ENCODE peak calls at places on chromosomes 12 and 14, in eight cellular contexts. N, Z, H, M, Q, B, K and A are unnamed samples.

GRCh38 chr14:77043177-77043983 is 14.9 kb upstream of the IRF2BPL start:
- DNase-seq in H (no peak), Z (peak; percentile 88), Q (peak; percentile 89), M (no peak), N (no peak), K (peak; percentile 33), B (peak; percentile 91), A (peak; percentile 90)

GRCh38 chr14:64835431-64835830 is 44.3 kb downstream of the SPTB start:
- DNase-seq in Q (no peak), Z (no peak), H (no peak), M (no peak), B (no peak), K (no peak), N (no peak), A (no peak)

GRCh38 chr14:101600336-101600890 is 39.1 kb downstream of the DIO3 start:
- DNase-seq in K (no peak), H (no peak), N (no peak), M (no peak), Q (no peak), Z (no peak), B (no peak), A (no peak)

GRCh38 chr14:73424453-73424852 is 33.9 kb downstream of the NUMB start:
- DNase-seq in H (no peak), M (no peak), Z (no peak), K (peak; percentile 88), N (no peak), Q (no peak), B (peak; percentile 36), A (no peak)

GRCh38 chr12:106033161-106033675 is 105.5 kb downstream of the NUAK1 start:
- DNase-seq in B (no peak), Q (no peak), K (no peak), H (no peak), M (no peak), Z (no peak), N (no peak), A (no peak)

GRCh38 chr12:56905852-56906251 is 28.4 kb downstream of the SDR9C7 start:
- DNase-seq in K (no peak), M (no peak), H (no peak), N (no peak), Q (no peak), Z (no peak), B (no peak), A (no peak)

GRCh38 chr12:7970475-7971252 is 34.7 kb upstream of the SLC2A3 start:
- DNase-seq in H (peak; percentile 79), B (peak; percentile 94), N (peak; percentile 52), Z (peak; percentile 89), M (peak; percentile 93), K (peak; percentile 94), Q (no peak), A (peak; percentile 96)

GRCh38 chr12:128792398-128792797 is 31.4 kb downstream of the SLC15A4 start:
- DNase-seq in B (no peak), N (no peak), M (no peak), Q (no peak), H (no peak), Z (no peak), K (no peak), A (no peak)

GRCh38 chr12:125643055-125643454 is 577.8 kb downstream of the AACS start:
- DNase-seq in N (no peak), H (no peak), Q (no peak), Z (no peak), K (no peak), M (no peak), B (no peak), A (no peak)

GRCh38 chr12:42237052-42237852 is 796 bp downstream of the YAF2 start:
- DNase-seq in H (peak; percentile 54), M (peak; percentile 84), N (peak; percentile 33), K (peak; percentile 68), Q (peak; percentile 67), Z (peak; percentile 72), B (peak; percentile 75), A (peak; percentile 21)
- TF ChIP-seq CTCF in H (peak; percentile 56), M (peak; percentile 44), N (no peak), K (peak; percentile 53), Q (peak; percentile 67), Z (peak; percentile 42), B (peak; percentile 45), A (peak; percentile 40)

DNA sequence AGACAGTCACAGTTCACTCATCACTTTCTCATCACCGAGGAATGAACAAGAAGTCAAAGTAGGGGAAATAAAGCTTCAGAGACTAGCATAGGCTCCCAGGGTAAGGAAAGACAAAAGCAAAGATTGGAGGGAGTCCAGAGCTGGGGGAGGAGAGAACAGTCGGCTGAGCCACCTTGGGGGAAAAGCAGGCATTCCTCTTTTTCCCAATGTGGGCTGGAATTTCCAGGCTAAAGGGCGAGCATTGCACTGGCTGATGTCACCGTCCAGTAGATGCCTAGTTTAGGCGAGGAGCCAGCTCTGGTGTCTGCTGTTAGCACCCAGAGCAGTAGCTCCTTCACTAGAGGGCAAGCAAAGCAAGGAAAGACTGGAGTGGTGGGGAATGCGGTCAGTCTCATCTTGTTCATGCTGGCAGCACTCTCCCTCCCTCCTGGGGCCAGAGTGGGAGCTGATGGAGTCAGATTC is 8.5 kb upstream of the KRT75 start:
- DNase-seq in N (no peak), K (no peak), Q (no peak), H (no peak), Z (peak; percentile 59), B (peak; percentile 74), M (no peak), A (peak; percentile 59)
- TF ChIP-seq CTCF in N (no peak), K (no peak), Q (no peak), H (no peak), Z (no peak), B (no peak), M (no peak), A (peak; percentile 32)

GRCh38 chr12:650983-651382 is 12.3 kb downstream of the NINJ2 start:
- DNase-seq in H (no peak), N (no peak), K (no peak), M (no peak), B (no peak), Z (no peak), Q (no peak), A (no peak)
- TF ChIP-seq CTCF in H (peak; percentile 35), N (no peak), K (no peak), M (no peak), B (no peak), Z (no peak), Q (peak; percentile 39), A (no peak)

DNA sequence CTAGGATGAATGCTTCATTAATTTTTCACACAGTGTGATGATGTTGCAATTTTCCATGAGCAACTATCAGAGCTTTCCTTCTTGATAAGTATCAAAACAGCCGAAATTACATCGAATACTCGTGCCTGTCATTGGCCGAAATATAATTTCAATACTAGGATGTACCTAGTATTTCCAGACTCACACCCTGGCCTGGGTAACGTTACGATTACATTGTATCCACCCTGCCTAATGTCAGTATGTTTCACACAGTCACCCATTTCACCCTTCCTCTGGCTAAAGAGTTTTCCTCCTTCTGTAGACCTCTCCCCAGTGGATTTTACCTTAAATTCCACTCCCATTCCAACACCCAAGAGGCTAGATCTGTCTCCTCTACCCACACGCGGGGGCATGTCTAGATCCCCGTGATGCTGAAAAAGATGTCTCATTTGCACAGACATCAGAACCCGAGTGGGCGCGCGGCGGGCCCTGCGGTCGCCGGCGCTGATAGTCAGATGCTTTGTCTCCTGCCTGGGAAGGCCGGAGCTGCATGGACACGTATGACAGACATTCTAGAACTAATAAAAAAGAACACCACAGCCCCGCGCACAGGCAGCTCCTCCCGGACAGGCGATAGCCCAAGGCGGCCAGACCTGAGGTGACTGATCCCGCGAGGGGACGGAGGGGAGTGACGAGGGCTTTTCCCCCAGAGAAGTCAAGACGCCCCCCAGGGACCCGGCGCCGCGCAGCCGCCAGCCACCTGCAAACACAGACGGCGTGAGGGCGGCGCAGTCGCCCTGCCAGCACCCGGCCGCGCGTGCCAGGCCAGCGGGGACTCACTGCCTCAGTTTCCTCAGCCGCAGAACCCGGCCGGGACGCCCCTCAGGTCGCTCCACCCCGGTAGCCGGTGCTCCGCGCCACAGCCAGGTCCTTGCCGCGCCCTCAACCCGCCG is 691 bp downstream of the KIF21A start:
- DNase-seq in Q (peak; percentile 39), M (peak; percentile 71), B (no peak), K (peak; percentile 46), Z (peak; percentile 11), N (no peak), H (peak; percentile 6), A (no peak)
- TF ChIP-seq CTCF in Q (no peak), M (no peak), B (no peak), K (no peak), Z (no peak), N (no peak), H (no peak), A (no peak)

DNA sequence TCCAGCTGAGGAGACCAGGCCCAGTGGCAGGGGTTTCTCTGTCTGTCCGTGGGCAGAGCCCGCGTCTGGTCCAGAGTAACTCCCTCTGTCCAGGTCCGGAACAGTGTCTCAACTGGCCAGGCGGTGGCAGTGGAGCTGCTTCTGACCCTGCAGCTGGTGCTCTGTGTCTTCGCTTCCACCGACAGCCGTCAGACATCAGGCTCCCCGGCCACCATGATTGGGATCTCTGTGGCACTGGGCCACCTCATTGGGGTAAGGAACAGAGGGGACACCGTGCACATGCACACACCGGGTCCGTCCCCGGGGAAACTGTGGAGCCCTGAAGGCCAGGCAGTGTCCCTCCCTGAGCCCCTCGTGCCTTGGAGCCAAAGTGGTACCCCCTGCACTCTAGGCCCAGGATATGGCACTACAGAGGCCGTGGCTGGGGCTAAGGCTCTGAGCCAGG is 1.5 kb downstream of the AQP6 start:
- DNase-seq in K (peak; percentile 47), M (no peak), Z (peak; percentile 78), N (no peak), B (peak; percentile 64), H (no peak), Q (peak; percentile 58), A (no peak)
- TF ChIP-seq CTCF in K (peak; percentile 80), M (peak; percentile 45), Z (peak; percentile 77), N (peak; percentile 40), B (peak; percentile 73), H (no peak), Q (peak; percentile 93), A (peak; percentile 83)

GRCh38 chr12:100565987-100566545 is 7.4 kb upstream of the GAS2L3 start:
- DNase-seq in B (no peak), N (no peak), H (no peak), K (no peak), Z (no peak), Q (no peak), M (no peak), A (no peak)
- TF ChIP-seq CTCF in B (no peak), N (no peak), H (no peak), K (no peak), Z (no peak), Q (no peak), M (no peak), A (no peak)

GRCh38 chr12:71124833-71125460 is 32.9 kb downstream of the TSPAN8 start:
- DNase-seq in M (no peak), Q (peak; percentile 32), Z (no peak), K (no peak), H (no peak), B (no peak), N (no peak), A (no peak)

GRCh38 chr12:71129364-71129763 is 28.4 kb downstream of the TSPAN8 start:
- DNase-seq in Z (no peak), H (no peak), Q (no peak), B (no peak), K (no peak), M (no peak), N (no peak), A (no peak)

GRCh38 chr12:71128191-71128590 is 29.6 kb downstream of the TSPAN8 start:
- DNase-seq in B (no peak), N (no peak), Z (no peak), K (no peak), M (no peak), H (no peak), Q (no peak), A (no peak)

GRCh38 chr12:71125949-71126348 is 31.9 kb downstream of the TSPAN8 start:
- DNase-seq in K (no peak), N (no peak), H (no peak), M (no peak), Q (no peak), Z (no peak), B (no peak), A (no peak)

GRCh38 chr12:71125515-71125914 is 32.3 kb downstream of the TSPAN8 start:
- DNase-seq in K (no peak), Z (no peak), M (no peak), B (no peak), Q (peak; percentile 47), N (no peak), H (no peak), A (no peak)
- TF ChIP-seq CTCF in K (no peak), Z (no peak), M (no peak), B (no peak), Q (peak; percentile 68), N (no peak), H (no peak), A (no peak)